ENCODE peak calls at places on chromosomes 1 and 21, in seven cellular contexts. Q is NCI-H1105; E is colonic mucosa; H is stimulated activated CD4-positive, alpha-beta T cell treated with anti-CD3 and anti-CD28 coated beads, Interleukin-2, amount 100 ng/mL, for 48 hours; S is SHP77 treated with DMSO at 0.1 percent for 48 hours; D is stimulated activated CD8-positive, alpha-beta memory T cell treated with anti-CD3 and anti-CD28 coated beads, Interleukin-4, amount 100 ng/mL, for 1 hour; P is T-cell. I is an unnamed sample.

GRCh38 chr21:40371329-40371728 is 475.6 kb downstream of the DSCAM start:
- DNase-seq in Q (no peak), E (no peak), H (no peak), S (no peak), D (no peak), P (no peak), I (no peak)

GRCh38 chr1:11158720-11159321 is 30.3 kb upstream of the ANGPTL7 start:
- DNase-seq in Q (no peak), E (no peak), H (no peak), S (no peak), D (no peak), P (no peak), I (no peak)

GRCh38 chr1:3312894-3313578 is 141.4 kb upstream of the ARHGEF16 start:
- DNase-seq in Q (no peak), E (peak; percentile 64), H (peak; percentile 49), S (no peak), D (no peak), P (no peak), I (peak; percentile 89)

GRCh38 chr1:156589546-156589945 is 2.0 kb upstream of the NAXE start:
- DNase-seq in Q (no peak), E (no peak), H (no peak), S (no peak), D (no peak), P (no peak), I (no peak)

GRCh38 chr21:40143822-40144525 is 276.7 kb downstream of the PCP4 start:
- DNase-seq in Q (peak; percentile 37), E (peak; percentile 43), H (peak; percentile 50), S (no peak), D (no peak), P (no peak), I (no peak)

GRCh38 chr1:196034080-196034706 is 574.0 kb downstream of the KCNT2 start:
- DNase-seq in Q (no peak), E (no peak), H (no peak), S (no peak), D (no peak), P (no peak), I (no peak)

GRCh38 chr21:35095859-35096291 is 46.8 kb upstream of the RUNX1 start:
- DNase-seq in Q (no peak), E (no peak), H (no peak), S (no peak), D (no peak), P (no peak), I (no peak)

GRCh38 chr1:185426761-185427698 is 110.0 kb upstream of the IVNS1ABP start:
- DNase-seq in Q (no peak), E (no peak), H (no peak), S (no peak), D (no peak), P (no peak), I (no peak)

GRCh38 chr1:202159534-202160371 is 649 bp downstream of the PTPN7 start:
- DNase-seq in Q (no peak), E (peak; percentile 46), H (peak; percentile 68), S (no peak), D (no peak), P (no peak), I (no peak)

GRCh38 chr1:208219098-208219658 is 25.0 kb downstream of the PLXNA2 start:
- DNase-seq in Q (no peak), E (no peak), H (no peak), S (no peak), D (no peak), P (no peak), I (no peak)

GRCh38 chr1:109579496-109579895 is 31.1 kb downstream of the GNAI3 start:
- DNase-seq in Q (no peak), E (no peak), H (no peak), S (no peak), D (no peak), P (no peak), I (no peak)

GRCh38 chr1:66981679-66982078 is 56.9 kb downstream of the MIER1 start:
- DNase-seq in Q (no peak), E (peak; percentile 50), H (peak; percentile 19), S (no peak), D (no peak), P (peak; percentile 37), I (no peak)

GRCh38 chr1:155172732-155173477 is at the start of gene KRTCAP2:
- DNase-seq in Q (peak; percentile 96), E (peak; percentile 95), H (peak; percentile 93), S (peak; percentile 99), D (peak; percentile 85), P (peak; percentile 85), I (peak; percentile 75)

GRCh38 chr21:43740497-43741156 is 21.7 kb downstream of the PDXK start:
- DNase-seq in Q (peak; percentile 72), E (no peak), H (no peak), S (no peak), D (no peak), P (no peak), I (no peak)

GRCh38 chr1:4652631-4653327 is 1.6 kb upstream of the AJAP1 start:
- DNase-seq in Q (no peak), E (peak; percentile 24), H (peak; percentile 58), S (peak; percentile 0), D (peak; percentile 32), P (peak; percentile 27), I (no peak)

GRCh38 chr1:184199797-184200170 is 148.3 kb downstream of the TSEN15 start:
- DNase-seq in Q (no peak), E (no peak), H (no peak), S (no peak), D (no peak), P (no peak), I (no peak)

GRCh38 chr1:86464819-86465218 is 3.9 kb upstream of the CLCA1 start:
- DNase-seq in Q (no peak), E (no peak), H (no peak), S (no peak), D (no peak), P (no peak), I (no peak)

GRCh38 chr1:194829492-194829891 is 1643.1 kb upstream of the B3GALT2 start:
- DNase-seq in Q (no peak), E (no peak), H (no peak), S (no peak), D (no peak), P (no peak), I (no peak)

GRCh38 chr1:223832637-223832943 is 13.2 kb downstream of the TP53BP2 start:
- DNase-seq in Q (no peak), E (no peak), H (no peak), S (no peak), D (no peak), P (no peak), I (no peak)

GRCh38 chr1:41678141-41678878 is 193.8 kb upstream of the EDN2 start:
- DNase-seq in Q (no peak), E (no peak), H (no peak), S (no peak), D (no peak), P (no peak), I (no peak)

GRCh38 chr1:228155596-228156517 is 6.1 kb downstream of the GJC2 start:
- DNase-seq in Q (no peak), E (no peak), H (no peak), S (no peak), D (no peak), P (no peak), I (no peak)

GRCh38 chr1:115717541-115717940 is 51.0 kb downstream of the CASQ2 start:
- DNase-seq in Q (peak; percentile 34), E (peak; percentile 32), H (peak; percentile 10), S (no peak), D (no peak), P (no peak), I (peak; percentile 58)

GRCh38 chr21:35236090-35236489 is 187.0 kb upstream of the RUNX1 start:
- DNase-seq in Q (no peak), E (no peak), H (no peak), S (no peak), D (no peak), P (no peak), I (no peak)

GRCh38 chr1:197985340-197985739 is 68.2 kb downstream of the LHX9 start:
- DNase-seq in Q (no peak), E (no peak), H (no peak), S (no peak), D (no peak), P (no peak), I (no peak)

GRCh38 chr1:33081554-33082305 is 777 bp downstream of the AZIN2 start:
- DNase-seq in Q (no peak), E (peak; percentile 44), H (no peak), S (no peak), D (no peak), P (no peak), I (no peak)

GRCh38 chr1:215704089-215704860 is 137.2 kb downstream of the KCTD3 start:
- DNase-seq in Q (no peak), E (no peak), H (no peak), S (no peak), D (no peak), P (no peak), I (no peak)

GRCh38 chr1:156602557-156602993 is 1.3 kb upstream of the GPATCH4 start:
- DNase-seq in Q (no peak), E (peak; percentile 31), H (no peak), S (no peak), D (no peak), P (no peak), I (no peak)

GRCh38 chr1:160544647-160545046 is 21.6 kb upstream of the SLAMF6 start:
- DNase-seq in Q (no peak), E (no peak), H (no peak), S (no peak), D (no peak), P (no peak), I (no peak)

GRCh38 chr1:81379430-81379829 is 421.3 kb upstream of the ADGRL2 start:
- DNase-seq in Q (no peak), E (no peak), H (no peak), S (no peak), D (no peak), P (no peak), I (no peak)

GRCh38 chr1:220775238-220775853 is 11.4 kb upstream of the MTARC1 start:
- DNase-seq in Q (peak; percentile 19), E (no peak), H (peak; percentile 40), S (peak; percentile 8), D (no peak), P (no peak), I (no peak)

GRCh38 chr1:223844521-223844961 is 1.2 kb downstream of the TP53BP2 start:
- DNase-seq in Q (no peak), E (no peak), H (no peak), S (no peak), D (no peak), P (no peak), I (no peak)

GRCh38 chr1:9732123-9732971 is 80.8 kb downstream of the PIK3CD start:
- DNase-seq in Q (no peak), E (no peak), H (no peak), S (no peak), D (no peak), P (no peak), I (no peak)

I was measured in omental fat pad.